ENCODE peak calls at places on chromosomes 7 and 10, in eight cellular contexts. One of them, this sample, is unnamed.
A peak's percentile ranks its signal among the peaks of the same experiment; 100 is the strongest.

GRCh38 chr7:88224596-88225275 is 4.9 kb upstream of the SRI start:
- DNase-seq in esophagus squamous epithelium: no peak
- DNase-seq in WERI-Rb-1: no peak
- DNase-seq in CD8-positive, alpha-beta memory T cell: no peak
- DNase-seq in heart left ventricle: no peak
- DNase-seq in testis: no peak
- DNase-seq in aorta: no peak
- DNase-seq in uterus: no peak
- DNase-seq in this sample: no peak

GRCh38 chr10:88986549-88987242 is 3.9 kb upstream of the FAS start:
- DNase-seq in heart left ventricle: no peak
- DNase-seq in aorta: no peak
- DNase-seq in uterus: no peak
- DNase-seq in CD8-positive, alpha-beta memory T cell: peak; percentile 18
- DNase-seq in WERI-Rb-1: peak; percentile 10
- DNase-seq in testis: peak; percentile 54
- DNase-seq in esophagus squamous epithelium: no peak
- DNase-seq in this sample: no peak

GRCh38 chr7:139916717-139917395 is 87.8 kb downstream of the TBXAS1 start:
- DNase-seq in heart left ventricle: no peak
- DNase-seq in WERI-Rb-1: no peak
- DNase-seq in uterus: no peak
- DNase-seq in CD8-positive, alpha-beta memory T cell: no peak
- DNase-seq in esophagus squamous epithelium: no peak
- DNase-seq in testis: no peak
- DNase-seq in aorta: no peak
- DNase-seq in this sample: no peak

GRCh38 chr7:12674861-12675260 is 12.6 kb upstream of the ARL4A start:
- DNase-seq in esophagus squamous epithelium: no peak
- DNase-seq in WERI-Rb-1: no peak
- DNase-seq in heart left ventricle: no peak
- DNase-seq in uterus: no peak
- DNase-seq in CD8-positive, alpha-beta memory T cell: peak; percentile 63
- DNase-seq in testis: no peak
- DNase-seq in aorta: no peak
- DNase-seq in this sample: no peak

GRCh38 chr10:132241496-132241895 is 54.7 kb downstream of the DPYSL4 start:
- DNase-seq in heart left ventricle: no peak
- DNase-seq in esophagus squamous epithelium: no peak
- DNase-seq in testis: peak; percentile 58
- DNase-seq in uterus: no peak
- DNase-seq in WERI-Rb-1: no peak
- DNase-seq in aorta: no peak
- DNase-seq in CD8-positive, alpha-beta memory T cell: no peak
- DNase-seq in this sample: no peak

GRCh38 chr7:1512781-1513656 is 8.8 kb upstream of the INTS1 start:
- DNase-seq in WERI-Rb-1: no peak
- DNase-seq in CD8-positive, alpha-beta memory T cell: peak; percentile 35
- DNase-seq in testis: no peak
- DNase-seq in aorta: peak; percentile 95
- DNase-seq in uterus: peak; percentile 51
- DNase-seq in esophagus squamous epithelium: no peak
- DNase-seq in heart left ventricle: peak; percentile 91
- DNase-seq in this sample: peak; percentile 80

GRCh38 chr7:155620497-155620896 is 24.0 kb upstream of the RBM33 start:
- DNase-seq in testis: no peak
- DNase-seq in CD8-positive, alpha-beta memory T cell: no peak
- DNase-seq in heart left ventricle: no peak
- DNase-seq in aorta: no peak
- DNase-seq in WERI-Rb-1: no peak
- DNase-seq in esophagus squamous epithelium: no peak
- DNase-seq in uterus: no peak
- DNase-seq in this sample: no peak

GRCh38 chr10:30877111-30877510 is 154.6 kb downstream of the ZNF438 start:
- DNase-seq in heart left ventricle: no peak
- DNase-seq in testis: no peak
- DNase-seq in uterus: no peak
- DNase-seq in aorta: no peak
- DNase-seq in CD8-positive, alpha-beta memory T cell: no peak
- DNase-seq in esophagus squamous epithelium: no peak
- DNase-seq in WERI-Rb-1: no peak
- DNase-seq in this sample: no peak

GRCh38 chr10:72218329-72218728 is 2.3 kb upstream of the ASCC1 start:
- DNase-seq in esophagus squamous epithelium: no peak
- DNase-seq in aorta: no peak
- DNase-seq in testis: no peak
- DNase-seq in CD8-positive, alpha-beta memory T cell: no peak
- DNase-seq in heart left ventricle: no peak
- DNase-seq in WERI-Rb-1: no peak
- DNase-seq in uterus: no peak
- DNase-seq in this sample: no peak

GRCh38 chr10:79298403-79299244 is 48.6 kb upstream of the PPIF start:
- DNase-seq in CD8-positive, alpha-beta memory T cell: no peak
- DNase-seq in esophagus squamous epithelium: no peak
- DNase-seq in aorta: peak; percentile 90
- DNase-seq in WERI-Rb-1: no peak
- DNase-seq in heart left ventricle: peak; percentile 72
- DNase-seq in uterus: peak; percentile 48
- DNase-seq in testis: no peak
- DNase-seq in this sample: peak; percentile 93

GRCh38 chr7:28582226-28582625 is 169.9 kb downstream of the CREB5 start:
- DNase-seq in WERI-Rb-1: no peak
- DNase-seq in uterus: no peak
- DNase-seq in heart left ventricle: no peak
- DNase-seq in testis: no peak
- DNase-seq in aorta: no peak
- DNase-seq in esophagus squamous epithelium: no peak
- DNase-seq in CD8-positive, alpha-beta memory T cell: no peak
- DNase-seq in this sample: no peak

GRCh38 chr10:16894834-16895233 is 77.6 kb upstream of the RSU1 start:
- DNase-seq in aorta: no peak
- DNase-seq in WERI-Rb-1: no peak
- DNase-seq in esophagus squamous epithelium: no peak
- DNase-seq in heart left ventricle: no peak
- DNase-seq in uterus: no peak
- DNase-seq in CD8-positive, alpha-beta memory T cell: no peak
- DNase-seq in testis: no peak
- DNase-seq in this sample: no peak

GRCh38 chr7:138982204-138982623 is 1.0 kb upstream of the KIAA1549 start:
- DNase-seq in aorta: no peak
- DNase-seq in heart left ventricle: no peak
- DNase-seq in WERI-Rb-1: no peak
- DNase-seq in uterus: no peak
- DNase-seq in testis: no peak
- DNase-seq in esophagus squamous epithelium: no peak
- DNase-seq in CD8-positive, alpha-beta memory T cell: no peak
- DNase-seq in this sample: no peak

GRCh38 chr7:127880454-127880853 is 150.8 kb downstream of the LRRC4 start:
- DNase-seq in testis: no peak
- DNase-seq in heart left ventricle: no peak
- DNase-seq in WERI-Rb-1: no peak
- DNase-seq in aorta: no peak
- DNase-seq in uterus: no peak
- DNase-seq in esophagus squamous epithelium: no peak
- DNase-seq in CD8-positive, alpha-beta memory T cell: no peak
- DNase-seq in this sample: no peak

GRCh38 chr10:105406488-105406887 is 765.4 kb downstream of the SORCS3 start:
- DNase-seq in heart left ventricle: no peak
- DNase-seq in esophagus squamous epithelium: no peak
- DNase-seq in testis: no peak
- DNase-seq in CD8-positive, alpha-beta memory T cell: no peak
- DNase-seq in WERI-Rb-1: no peak
- DNase-seq in aorta: no peak
- DNase-seq in uterus: no peak
- DNase-seq in this sample: no peak

GRCh38 chr7:50448823-50449222 is 1.3 kb downstream of the FIGNL1 start:
- DNase-seq in heart left ventricle: no peak
- DNase-seq in esophagus squamous epithelium: no peak
- DNase-seq in CD8-positive, alpha-beta memory T cell: no peak
- DNase-seq in WERI-Rb-1: no peak
- DNase-seq in testis: no peak
- DNase-seq in uterus: no peak
- DNase-seq in aorta: no peak
- DNase-seq in this sample: no peak

GRCh38 chr7:50449881-50450690 is at the start of gene FIGNL1:
- DNase-seq in esophagus squamous epithelium: no peak
- DNase-seq in aorta: peak; percentile 89
- DNase-seq in CD8-positive, alpha-beta memory T cell: peak; percentile 81
- DNase-seq in WERI-Rb-1: peak; percentile 77
- DNase-seq in uterus: peak; percentile 69
- DNase-seq in testis: peak; percentile 87
- DNase-seq in heart left ventricle: peak; percentile 80
- DNase-seq in this sample: no peak

GRCh38 chr7:50449501-50449880 is 659 bp downstream of the FIGNL1 start:
- DNase-seq in WERI-Rb-1: no peak
- DNase-seq in heart left ventricle: no peak
- DNase-seq in CD8-positive, alpha-beta memory T cell: no peak
- DNase-seq in uterus: no peak
- DNase-seq in esophagus squamous epithelium: no peak
- DNase-seq in aorta: no peak
- DNase-seq in testis: no peak
- DNase-seq in this sample: no peak

GRCh38 chr7:50450691-50451051 is 521 bp upstream of the FIGNL1 start:
- DNase-seq in esophagus squamous epithelium: no peak
- DNase-seq in CD8-positive, alpha-beta memory T cell: no peak
- DNase-seq in WERI-Rb-1: no peak
- DNase-seq in aorta: no peak
- DNase-seq in testis: peak; percentile 39
- DNase-seq in uterus: no peak
- DNase-seq in heart left ventricle: no peak
- DNase-seq in this sample: no peak

GRCh38 chr7:50446542-50446960 is 3.6 kb downstream of the FIGNL1 start:
- DNase-seq in esophagus squamous epithelium: no peak
- DNase-seq in uterus: no peak
- DNase-seq in CD8-positive, alpha-beta memory T cell: no peak
- DNase-seq in aorta: no peak
- DNase-seq in heart left ventricle: no peak
- DNase-seq in testis: no peak
- DNase-seq in WERI-Rb-1: no peak
- DNase-seq in this sample: peak; percentile 78
- H3K27ac ChIP-seq in esophagus squamous epithelium: peak overlapping the region; percentile 60
- H3K27ac ChIP-seq in uterus: no peak overlapping the region
- H3K27ac ChIP-seq in CD8-positive, alpha-beta memory T cell: no peak overlapping the region
- H3K27ac ChIP-seq in aorta: no peak overlapping the region
- H3K27ac ChIP-seq in heart left ventricle: no peak overlapping the region
- H3K27ac ChIP-seq in testis: no peak overlapping the region
- H3K27ac ChIP-seq in WERI-Rb-1: no peak overlapping the region
- H3K27ac ChIP-seq in this sample: no peak overlapping the region

GRCh38 chr10:99235469-99235871 is at the start of gene HPSE2:
- DNase-seq in WERI-Rb-1: no peak
- DNase-seq in uterus: no peak
- DNase-seq in CD8-positive, alpha-beta memory T cell: no peak
- DNase-seq in esophagus squamous epithelium: no peak
- DNase-seq in aorta: no peak
- DNase-seq in testis: no peak
- DNase-seq in heart left ventricle: no peak
- DNase-seq in this sample: no peak
- H3K4me3 ChIP-seq in WERI-Rb-1: no peak within 1 kb of the TSS
- H3K4me3 ChIP-seq in uterus: peak within 1 kb of the TSS; percentile 3
- H3K4me3 ChIP-seq in CD8-positive, alpha-beta memory T cell: peak within 1 kb of the TSS; percentile 39
- H3K4me3 ChIP-seq in esophagus squamous epithelium: peak within 1 kb of the TSS; percentile 70
- H3K4me3 ChIP-seq in aorta: peak within 1 kb of the TSS; percentile 77
- H3K4me3 ChIP-seq in testis: peak within 1 kb of the TSS; percentile 33
- H3K4me3 ChIP-seq in heart left ventricle: peak within 1 kb of the TSS; percentile 45
- H3K4me3 ChIP-seq in this sample: no peak within 1 kb of the TSS

GRCh38 chr10:97024181-97025073 is 161.3 kb downstream of the SLIT1 start:
- DNase-seq in WERI-Rb-1: no peak
- DNase-seq in testis: peak; percentile 31
- DNase-seq in heart left ventricle: no peak
- DNase-seq in CD8-positive, alpha-beta memory T cell: no peak
- DNase-seq in uterus: peak; percentile 26
- DNase-seq in aorta: no peak
- DNase-seq in esophagus squamous epithelium: no peak
- DNase-seq in this sample: no peak
- H3K27ac ChIP-seq in WERI-Rb-1: no peak overlapping the region
- H3K27ac ChIP-seq in testis: no peak overlapping the region
- H3K27ac ChIP-seq in heart left ventricle: peak overlapping the region; percentile 73
- H3K27ac ChIP-seq in CD8-positive, alpha-beta memory T cell: no peak overlapping the region
- H3K27ac ChIP-seq in uterus: peak overlapping the region; percentile 69
- H3K27ac ChIP-seq in aorta: no peak overlapping the region
- H3K27ac ChIP-seq in esophagus squamous epithelium: peak overlapping the region; percentile 1
- H3K27ac ChIP-seq in this sample: no peak overlapping the region

GRCh38 chr7:116687801-116688201 is 15.8 kb downstream of the MET start:
- DNase-seq in aorta: no peak
- DNase-seq in uterus: no peak
- DNase-seq in CD8-positive, alpha-beta memory T cell: no peak
- DNase-seq in esophagus squamous epithelium: no peak
- DNase-seq in heart left ventricle: no peak
- DNase-seq in testis: no peak
- DNase-seq in WERI-Rb-1: no peak
- DNase-seq in this sample: no peak
- H3K4me3 ChIP-seq in aorta: no peak overlapping the region
- H3K4me3 ChIP-seq in uterus: no peak overlapping the region
- H3K4me3 ChIP-seq in CD8-positive, alpha-beta memory T cell: no peak overlapping the region
- H3K4me3 ChIP-seq in esophagus squamous epithelium: no peak overlapping the region
- H3K4me3 ChIP-seq in heart left ventricle: no peak overlapping the region
- H3K4me3 ChIP-seq in testis: no peak overlapping the region
- H3K4me3 ChIP-seq in WERI-Rb-1: no peak overlapping the region
- H3K4me3 ChIP-seq in this sample: no peak overlapping the region